ENCODE peak calls at places on chromosomes 3 and 15, in six cellular contexts. L is HCT116, A is GM12878, Q is HepG2, W is upper lobe of left lung, B is K562. F is an unnamed sample. For H3K27me3, the result is how much of the 10 kb centered on the place peaks cover.

GRCh38 chr15:52102468-52102867 is 10.1 kb downstream of the BCL2L10 start:
- ATAC-seq in W (no peak), A (peak), B (no peak), Q (no peak), L (no peak), F (no peak)

GRCh38 chr3:23612296-23612891 is 193.4 kb upstream of the UBE2E1 start:
- ATAC-seq in B (peak), A (no peak), W (peak), L (no peak), Q (peak), F (peak)

GRCh38 chr3:151362798-151363197 is 21.8 kb downstream of the P2RY12 start:
- ATAC-seq in Q (no peak), A (no peak), W (peak), L (no peak), B (no peak), F (no peak)

GRCh38 chr3:12895391-12896205 is 54.2 kb upstream of the RPL32 start:
- ATAC-seq in W (peak), B (peak), A (peak), Q (peak), L (no peak), F (no peak)

GRCh38 chr3:119301662-119302061 is 7.5 kb downstream of the ARHGAP31 start:
- ATAC-seq in B (no peak), Q (no peak), L (no peak), W (peak), A (peak), F (no peak)

GRCh38 chr15:41779662-41780157 is 5.4 kb downstream of the MAPKBP1 start:
- ATAC-seq in W (no peak), A (no peak), L (no peak), B (no peak), Q (peak), F (no peak)

GRCh38 chr3:33063651-33064051 is 33.3 kb downstream of the GLB1 start:
- ATAC-seq in L (no peak), W (peak), B (no peak), A (peak), Q (no peak), F (no peak)

GRCh38 chr3:129323651-129324294 is 45.1 kb downstream of the HMCES start:
- ATAC-seq in A (peak), W (no peak), Q (peak), L (peak), B (peak), F (no peak)

GRCh38 chr15:49627407-49627877 is 6.6 kb downstream of the DTWD1 start:
- ATAC-seq in W (no peak), B (no peak), Q (no peak), A (peak), L (peak), F (no peak)

GRCh38 chr15:30791776-30792175 is 111.9 kb upstream of the FAN1 start:
- ATAC-seq in B (no peak), L (no peak), A (no peak), Q (no peak), W (no peak), F (no peak)

GRCh38 chr3:195909294-195909644 is 918 bp upstream of the TNK2 start:
- ATAC-seq in W (no peak), L (no peak), B (peak), Q (peak), A (peak), F (peak)

GRCh38 chr15:100663066-100663465 is 60.7 kb downstream of the ASB7 start:
- ATAC-seq in Q (peak), W (no peak), L (peak), A (no peak), B (peak), F (no peak)

DNA sequence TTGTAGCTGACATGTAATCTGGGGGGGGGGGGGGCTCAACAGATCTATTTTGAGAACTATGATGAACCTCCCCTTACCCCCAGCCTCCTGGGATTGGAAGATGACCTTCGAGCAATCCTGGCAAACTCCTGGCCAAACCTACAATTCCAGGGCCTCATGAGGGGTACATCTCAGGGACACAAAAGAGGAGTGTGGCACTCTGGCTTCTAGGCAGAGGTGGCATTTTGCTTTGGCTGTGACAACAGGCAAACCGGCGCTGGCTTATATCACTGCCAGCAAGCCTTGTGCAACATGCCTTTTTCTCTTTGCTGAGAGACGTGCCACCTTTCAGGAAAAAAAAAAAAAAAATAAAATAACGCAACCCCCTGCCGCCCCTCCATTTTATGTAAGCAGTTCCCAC is 31.8 kb upstream of the FEZF2 start:
- ATAC-seq in B (no peak), A (no peak), W (no peak), L (no peak), Q (no peak), F (no peak)
- H3K27me3 ChIP-seq in B (under half), A (under half), W (under half), L (half or more), Q (under half), F (under half)

GRCh38 chr3:157868881-157869280 is 237.3 kb downstream of the SHOX2 start:
- ATAC-seq in B (no peak), W (no peak), Q (no peak), L (no peak), A (no peak), F (peak)
- TF ChIP-seq POLR2A in B (no peak), W (no peak), Q (no peak), L (no peak), A (no peak), F (no peak)

DNA sequence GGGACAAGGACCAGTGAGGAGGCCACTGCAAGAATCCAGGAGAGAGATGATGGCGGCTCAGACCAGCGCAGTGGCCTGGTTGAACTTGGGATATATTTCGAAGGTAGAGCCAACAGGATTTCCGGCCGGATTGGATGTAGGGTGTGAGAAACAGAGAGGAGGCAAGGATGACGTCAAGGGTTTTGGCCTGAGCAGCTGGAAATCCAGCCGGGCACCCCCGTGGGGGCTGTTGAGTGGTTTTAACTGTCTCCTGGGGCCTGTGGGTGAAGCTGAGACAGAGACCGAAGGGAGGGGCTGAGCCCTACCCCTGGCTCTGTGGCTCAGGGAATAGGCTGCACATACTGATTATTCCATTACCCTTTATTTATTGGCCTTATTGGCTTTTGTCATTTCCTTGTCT is 45.7 kb downstream of the EXOG start:
- ATAC-seq in W (no peak), B (peak), L (no peak), Q (no peak), A (no peak), F (no peak)
- TF ChIP-seq POLR2AphosphoS5 in W (no peak), B (no peak), L (no peak), Q (no peak), A (no peak), F (no peak)

GRCh38 chr15:74412159-74412558 is 21.6 kb downstream of the SEMA7A start:
- ATAC-seq in B (no peak), A (no peak), W (no peak), L (no peak), Q (no peak), F (no peak)
- H3K27me3 ChIP-seq in B (under half), A (under half), W (under half), L (under half), Q (under half), F (under half)

GRCh38 chr15:74364936-74365618 is 2.4 kb downstream of the CYP11A1 start:
- ATAC-seq in Q (no peak), B (no peak), L (no peak), A (no peak), W (no peak), F (peak)

GRCh38 chr15:74368121-74368520 is 675 bp upstream of the CYP11A1 start:
- ATAC-seq in W (no peak), L (no peak), B (no peak), Q (no peak), A (no peak), F (no peak)

GRCh38 chr15:74367296-74367854 is at the start of gene CYP11A1:
- ATAC-seq in B (no peak), L (no peak), A (no peak), Q (no peak), W (no peak), F (no peak)

GRCh38 chr15:74362482-74362881 is 5.0 kb downstream of the CYP11A1 start:
- ATAC-seq in W (no peak), B (no peak), L (no peak), A (no peak), Q (no peak), F (no peak)

DNA sequence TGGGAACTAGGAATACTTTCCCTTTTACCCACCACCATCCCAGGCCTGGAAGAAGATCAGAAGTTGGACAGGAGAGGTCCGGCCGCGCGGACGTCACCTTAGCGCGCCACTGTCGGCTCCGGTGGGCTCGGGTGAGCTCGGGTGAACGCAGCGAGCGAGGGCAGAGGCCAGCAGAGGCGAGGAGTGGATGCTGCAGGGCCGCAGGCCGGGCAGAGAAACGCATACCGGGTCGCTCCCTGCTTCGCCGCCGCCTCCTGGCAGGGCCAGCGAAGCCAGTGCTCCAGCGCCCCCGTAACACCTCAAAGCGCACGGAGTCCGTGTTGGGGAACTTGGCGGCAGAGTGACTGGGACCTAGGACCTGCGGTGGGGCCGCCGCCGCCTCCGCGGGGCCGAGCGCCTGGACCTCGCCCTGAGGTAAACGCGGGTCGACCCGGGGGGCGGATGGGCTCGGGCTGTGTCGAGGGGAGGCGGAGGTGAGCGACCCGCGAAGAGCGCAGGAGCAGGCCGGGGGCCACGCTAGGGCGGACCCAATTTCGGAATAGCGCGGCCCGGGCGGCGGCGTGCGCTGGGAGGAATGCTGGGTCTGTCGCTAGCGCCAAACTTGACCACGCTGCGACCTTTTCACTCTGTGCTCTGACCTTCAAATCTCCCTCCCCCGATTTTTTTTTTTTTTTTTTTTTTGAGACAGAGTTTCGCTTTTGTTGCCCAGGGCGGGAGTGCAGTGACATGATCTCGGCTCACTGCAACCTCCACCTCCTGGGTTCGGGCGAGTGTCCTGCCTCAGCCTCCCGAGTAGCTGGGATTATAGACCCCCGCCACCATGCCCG is 1.6 kb downstream of the CYP11A1 start:
- ATAC-seq in L (no peak), Q (peak), W (peak), A (peak), B (no peak), F (peak)
- TF ChIP-seq POLR2A in L (no peak), Q (peak), W (no peak), A (no peak), B (no peak), F (no peak)

GRCh38 chr15:74625693-74626092 is 10.1 kb downstream of the CLK3 start:
- ATAC-seq in A (no peak), Q (no peak), W (no peak), L (no peak), B (no peak), F (no peak)

GRCh38 chr15:74626336-74626735 is 10.7 kb downstream of the CLK3 start:
- ATAC-seq in A (no peak), B (no peak), Q (no peak), W (no peak), L (no peak), F (no peak)

GRCh38 chr15:74627766-74628165 is 12.1 kb downstream of the CLK3 start:
- ATAC-seq in A (no peak), W (no peak), B (no peak), L (no peak), Q (no peak), F (no peak)

GRCh38 chr15:74628199-74628598 is 12.6 kb downstream of the CLK3 start:
- ATAC-seq in L (no peak), B (no peak), W (no peak), A (no peak), Q (no peak), F (no peak)

GRCh38 chr15:74626752-74627692 is 11.4 kb downstream of the CLK3 start:
- ATAC-seq in L (no peak), A (peak), Q (no peak), W (no peak), B (no peak), F (no peak)
- TF ChIP-seq POLR2AphosphoS5 in L (peak), A (peak), Q (no peak), W (no peak), B (no peak), F (no peak)

GRCh38 chr3:30966896-30967295 is 72.4 kb upstream of the GADL1 start:
- ATAC-seq in B (no peak), Q (no peak), W (no peak), L (no peak), A (no peak), F (no peak)

GRCh38 chr3:30964612-30965011 is 70.2 kb upstream of the GADL1 start:
- ATAC-seq in A (peak), B (no peak), W (no peak), L (no peak), Q (no peak), F (no peak)

GRCh38 chr3:30963223-30963722 is 68.8 kb upstream of the GADL1 start:
- ATAC-seq in Q (no peak), B (no peak), A (no peak), L (no peak), W (no peak), F (no peak)

GRCh38 chr3:30962493-30962892 is 68.0 kb upstream of the GADL1 start:
- ATAC-seq in Q (no peak), W (no peak), A (no peak), B (no peak), L (no peak), F (no peak)
- H3K27me3 ChIP-seq in Q (under half), W (under half), A (under half), B (under half), L (under half), F (under half)

DNA sequence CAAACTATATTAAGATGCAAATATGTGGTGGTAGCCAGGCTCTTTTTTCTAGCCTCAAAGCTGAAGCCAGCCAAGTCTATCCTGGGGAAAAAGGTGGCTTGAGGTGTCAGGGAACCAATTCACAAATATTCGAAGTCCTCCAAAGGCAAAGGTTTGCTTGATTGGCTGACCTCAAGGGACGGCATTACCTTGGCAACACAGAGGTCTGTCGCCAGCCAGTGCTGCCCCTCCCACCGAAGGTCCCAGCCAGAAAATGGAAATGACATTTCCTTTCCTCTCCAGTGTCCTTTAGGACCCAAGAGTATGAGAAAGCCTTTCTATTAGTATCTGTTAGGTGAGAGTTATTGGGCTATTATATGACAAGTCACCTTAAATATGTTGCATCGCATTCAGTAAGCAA is 96.0 kb upstream of the LIMD1 start:
- ATAC-seq in B (no peak), A (no peak), W (no peak), L (no peak), Q (no peak), F (no peak)
- TF ChIP-seq POLR2A in B (no peak), A (no peak), W (no peak), L (no peak), Q (no peak), F (no peak)

F was measured in gastroesophageal sphincter.